ENCODE peak calls at places on chromosomes 12 and 14, in six cellular contexts. Z is PC-3, R is progenitor cell of endocrine pancreas, T is lung microvascular endothelial cell, X is activated T-cell treated with anti-CD3 and anti-CD28 coated beads for 1 hour, I is NCI-H1105. H is an unnamed sample.

GRCh38 chr12:113310489-113310888 is 24.4 kb downstream of the SLC8B1 start:
- DNase-seq in Z (peak), R (no peak), T (peak), X (no peak), I (no peak), H (peak)

GRCh38 chr12:118448341-118448740 is 72.0 kb downstream of the SUDS3 start:
- DNase-seq in Z (no peak), R (no peak), T (no peak), X (no peak), I (no peak), H (no peak)

GRCh38 chr14:69135133-69135532 is 17.8 kb downstream of the DCAF5 start:
- DNase-seq in Z (no peak), R (no peak), T (no peak), X (no peak), I (no peak), H (no peak)

GRCh38 chr14:92982941-92983340 is 60.0 kb downstream of the CHGA start:
- DNase-seq in Z (peak), R (no peak), T (no peak), X (no peak), I (no peak), H (no peak)

GRCh38 chr14:75454963-75455546 is 27.2 kb downstream of the JDP2 start:
- DNase-seq in Z (peak), R (no peak), T (peak), X (no peak), I (no peak), H (peak)

GRCh38 chr12:2640709-2641108 is 154.1 kb upstream of the FKBP4 start:
- DNase-seq in Z (peak), R (no peak), T (peak), X (no peak), I (no peak), H (peak)

GRCh38 chr12:54404061-54405004 is 14.7 kb downstream of the ITGA5 start:
- DNase-seq in Z (peak), R (peak), T (peak), X (peak), I (peak), H (peak)

GRCh38 chr12:67237231-67237630 is 31.9 kb upstream of the CAND1 start:
- DNase-seq in Z (peak), R (no peak), T (no peak), X (no peak), I (no peak), H (no peak)

GRCh38 chr14:77299776-77300175 is 20.9 kb downstream of the POMT2 start:
- DNase-seq in Z (no peak), R (no peak), T (no peak), X (no peak), I (no peak), H (no peak)

GRCh38 chr14:60133487-60133886 is 31.7 kb downstream of the DHRS7 start:
- DNase-seq in Z (peak), R (no peak), T (no peak), X (no peak), I (no peak), H (peak)

GRCh38 chr14:76958975-76959710 is 69.4 kb downstream of the IRF2BPL start:
- DNase-seq in Z (peak), R (no peak), T (peak), X (no peak), I (no peak), H (peak)

GRCh38 chr14:62943202-62943601 is 102.1 kb downstream of the KCNH5 start:
- DNase-seq in Z (no peak), R (no peak), T (no peak), X (no peak), I (no peak), H (peak)

GRCh38 chr12:100908501-100908900 is 113.9 kb downstream of the ANO4 start:
- DNase-seq in Z (no peak), R (no peak), T (peak), X (no peak), I (no peak), H (peak)

GRCh38 chr12:51128905-51129304 is 44.0 kb downstream of the TFCP2 start:
- DNase-seq in Z (no peak), R (no peak), T (no peak), X (no peak), I (no peak), H (no peak)

GRCh38 chr12:126493366-126494108 is 1428.3 kb downstream of the AACS start:
- DNase-seq in Z (peak), R (no peak), T (no peak), X (no peak), I (no peak), H (peak)

GRCh38 chr14:102917469-102918211 is 4.8 kb upstream of the AMN start:
- DNase-seq in Z (peak), R (peak), T (peak), X (peak), I (peak), H (peak)

GRCh38 chr12:25925064-25925463 is 33.4 kb upstream of the RASSF8 start:
- DNase-seq in Z (no peak), R (no peak), T (no peak), X (no peak), I (no peak), H (no peak)

H was measured in amniotic epithelial cell.